ENCODE peak calls at places on chromosomes 3 and 15, in six cellular contexts. Q is astrocyte of the spinal cord, L is mucosa of descending colon, Y is hypothalamus, N is iris pigment epithelial cell, V is fibroblast of the aortic adventitia. C is an unnamed sample.
A peak's percentile ranks its signal among the peaks of the same experiment; 100 is the strongest.

GRCh38 chr15:52094811-52095584 is 17.6 kb downstream of the BCL2L10 start:
- DNase-seq in Q (no peak), L (no peak), Y (no peak), N (no peak), V (no peak), C (no peak)

GRCh38 chr15:53910852-53911251 is 67.4 kb upstream of the UNC13C start:
- DNase-seq in Q (no peak), L (no peak), Y (no peak), N (no peak), V (no peak), C (no peak)

GRCh38 chr15:42178056-42178455 is 21.6 kb upstream of the PLA2G4F start:
- DNase-seq in Q (no peak), L (no peak), Y (no peak), N (no peak), V (no peak), C (no peak)

GRCh38 chr15:34719883-34720148 is 35.0 kb downstream of the GJD2 start:
- DNase-seq in Q (no peak), L (no peak), Y (no peak), N (no peak), V (no peak), C (no peak)

GRCh38 chr3:158505117-158505516 is 65.9 kb upstream of the MLF1 start:
- DNase-seq in Q (no peak), L (no peak), Y (no peak), N (no peak), V (no peak), C (no peak)

GRCh38 chr3:34005886-34006285 is 207.5 kb downstream of the PDCD6IP start:
- DNase-seq in Q (peak; percentile 47), L (no peak), Y (no peak), N (peak; percentile 71), V (peak; percentile 39), C (no peak)

GRCh38 chr15:51290720-51291119 is 47.7 kb downstream of the CYP19A1 start:
- DNase-seq in Q (no peak), L (no peak), Y (no peak), N (no peak), V (no peak), C (no peak)

GRCh38 chr15:93135997-93136397 is 47.0 kb upstream of the RGMA start:
- DNase-seq in Q (no peak), L (no peak), Y (no peak), N (no peak), V (no peak), C (no peak)

GRCh38 chr15:79919749-79920511 is 23.1 kb upstream of the MTHFS start:
- DNase-seq in Q (no peak), L (no peak), Y (no peak), N (no peak), V (no peak), C (no peak)